ENCODE peak calls at places on chromosomes 16 and 17, in eight cellular contexts. A is AG08395; M is NCI-H1694 treated with DMSO at 0.1 percent for 48 hours; O is SK-N-SH; V is cerebellar cortex; J is ovary; Z is activated CD8-positive, alpha-beta T cell treated with anti-CD3 and anti-CD28 coated beads, Interleukin-2, amount 10 ng/mL, durations not matched to agents 7 days and 5 days; S is activated CD4-positive, alpha-beta T cell treated with anti-CD3 and anti-CD28 coated beads, Interleukin-2, amount 10 ng/mL, durations not matched to agents 7 days and 5 days. I is an unnamed sample.

GRCh38 chr17:10183931-10184930 is 14.2 kb downstream of the GAS7 start:
- DNase-seq in O (no peak), Z (no peak), M (no peak), S (no peak), A (no peak), J (no peak), V (no peak), I (no peak)

GRCh38 chr17:7043544-7044268 is at the start of gene SLC16A11:
- DNase-seq in M (peak; percentile 11), V (no peak), J (peak; percentile 58), A (peak; percentile 47), O (peak; percentile 75), Z (no peak), S (peak; percentile 24), I (no peak)

GRCh38 chr17:75517277-75517865 is 1.0 kb downstream of the TSEN54 start:
- DNase-seq in M (no peak), S (peak; percentile 30), A (no peak), V (no peak), O (peak; percentile 66), Z (peak; percentile 50), J (no peak), I (no peak)

GRCh38 chr17:34980681-34981537 is 597 bp downstream of the LIG3 start:
- DNase-seq in Z (peak; percentile 85), M (peak; percentile 61), O (peak; percentile 95), A (peak; percentile 94), V (peak; percentile 69), S (peak; percentile 81), J (no peak), I (peak; percentile 67)

GRCh38 chr17:8019161-8019560 is 16.7 kb downstream of the GUCY2D start:
- DNase-seq in J (no peak), M (no peak), S (no peak), O (no peak), Z (no peak), V (no peak), A (no peak), I (no peak)

GRCh38 chr16:57258910-57259475 is 13.9 kb downstream of the ARL2BP start:
- DNase-seq in O (no peak), M (no peak), S (no peak), V (no peak), A (no peak), J (peak; percentile 8), Z (no peak), I (no peak)

GRCh38 chr16:85464342-85465305 is 148.5 kb upstream of the GSE1 start:
- DNase-seq in Z (no peak), J (peak; percentile 46), M (no peak), V (no peak), O (no peak), S (no peak), A (no peak), I (no peak)

GRCh38 chr17:80785477-80786178 is 206.0 kb upstream of the CHMP6 start:
- DNase-seq in J (no peak), M (no peak), S (peak; percentile 29), V (peak; percentile 44), A (no peak), O (no peak), Z (no peak), I (no peak)

GRCh38 chr16:87470332-87470731 is 22.5 kb downstream of the ZCCHC14 start:
- DNase-seq in M (no peak), V (no peak), A (peak; percentile 17), O (no peak), J (no peak), Z (no peak), S (no peak), I (no peak)

GRCh38 chr17:35089846-35090193 is 26.3 kb upstream of the RFFL start:
- DNase-seq in A (peak; percentile 27), V (no peak), J (peak; percentile 23), S (peak; percentile 36), O (no peak), Z (peak; percentile 63), M (no peak), I (peak; percentile 40)

GRCh38 chr17:282000-282911 is 70.4 kb downstream of the RPH3AL start:
- DNase-seq in M (no peak), A (no peak), O (no peak), S (peak; percentile 4), V (no peak), J (no peak), Z (no peak), I (no peak)

GRCh38 chr16:67364610-67365256 is 28.6 kb downstream of the TPPP3 start:
- DNase-seq in A (no peak), S (no peak), J (no peak), V (no peak), O (no peak), Z (no peak), M (no peak), I (no peak)

GRCh38 chr17:41835800-41836549 is at the start of gene NT5C3B:
- DNase-seq in M (peak; percentile 44), S (peak; percentile 42), O (peak; percentile 98), V (peak; percentile 43), Z (peak; percentile 51), J (peak; percentile 69), A (peak; percentile 96), I (peak; percentile 89)

GRCh38 chr16:48498761-48499600 is 111.0 kb downstream of the N4BP1 start:
- DNase-seq in A (no peak), J (peak; percentile 53), O (no peak), V (no peak), M (no peak), Z (no peak), S (no peak), I (no peak)

GRCh38 chr17:66715745-66716156 is 119.2 kb upstream of the CACNG5 start:
- DNase-seq in J (no peak), M (peak; percentile 36), V (peak; percentile 86), O (peak; percentile 74), S (peak; percentile 33), A (peak; percentile 75), Z (peak; percentile 39), I (peak; percentile 80)

GRCh38 chr16:70512456-70512855 is 10.9 kb downstream of the COG4 start:
- DNase-seq in M (no peak), V (no peak), S (no peak), Z (no peak), J (no peak), O (no peak), A (peak; percentile 24), I (peak; percentile 25)

GRCh38 chr17:2049333-2050245 is 5.3 kb upstream of the HIC1 start:
- DNase-seq in S (peak; percentile 88), J (peak; percentile 94), A (peak; percentile 91), Z (peak; percentile 90), O (peak; percentile 95), V (peak; percentile 64), M (peak; percentile 36), I (peak; percentile 84)

GRCh38 chr17:32609085-32609484 is 122.3 kb downstream of the CDK5R1 start:
- DNase-seq in O (peak; percentile 50), S (peak; percentile 79), A (no peak), Z (peak; percentile 83), M (peak; percentile 53), V (peak; percentile 90), J (no peak), I (no peak)

GRCh38 chr17:30717290-30718098 is 107.0 kb downstream of the CRLF3 start:
- DNase-seq in V (no peak), M (no peak), A (no peak), O (no peak), Z (no peak), J (no peak), S (no peak), I (no peak)

GRCh38 chr16:13351651-13352217 is 450.3 kb downstream of the SHISA9 start:
- DNase-seq in Z (no peak), O (no peak), V (no peak), S (no peak), J (no peak), A (no peak), M (no peak), I (no peak)

I was measured in H54.